ENCODE peak calls at places on chromosomes 4 and X, in seven cellular contexts. D, R, U, X, B, V and N are unnamed samples.

GRCh38 chr4:102632236-102632635 is 128.5 kb downstream of the MANBA start:
- DNase-seq in D (no peak), R (no peak), U (no peak), X (no peak), B (no peak), V (no peak), N (no peak)

GRCh38 chr4:121070696-121071639 is 1.4 kb downstream of the NDNF start:
- DNase-seq in D (peak), R (peak), U (no peak), X (peak), B (no peak), V (peak), N (no peak)

GRCh38 chr4:153160856-153161598 is 43.2 kb upstream of the TRIM2 start:
- DNase-seq in D (no peak), R (no peak), U (no peak), X (no peak), B (no peak), V (no peak), N (no peak)

GRCh38 chr4:5753766-5754528 is 42.9 kb downstream of the EVC start:
- DNase-seq in D (no peak), R (no peak), U (no peak), X (peak), B (peak), V (no peak), N (peak)

GRCh38 chrX:410296-410695 is 23.6 kb upstream of the PPP2R3B start:
- DNase-seq in D (no peak), R (no peak), U (no peak), X (no peak), B (no peak), V (no peak), N (no peak)

GRCh38 chrX:149903889-149904748 is 23.1 kb downstream of the MAGEA8 start:
- DNase-seq in D (no peak), R (no peak), U (no peak), X (no peak), B (no peak), V (no peak), N (no peak)

GRCh38 chr4:156195914-156196313 is 242.2 kb upstream of the CTSO start:
- DNase-seq in D (no peak), R (no peak), U (no peak), X (no peak), B (no peak), V (no peak), N (no peak)

GRCh38 chr4:83110970-83111369 is 3.6 kb downstream of the PLAC8 start:
- DNase-seq in D (no peak), R (no peak), U (no peak), X (no peak), B (no peak), V (no peak), N (no peak)

GRCh38 chrX:132467029-132467428 is 21.8 kb downstream of the MBNL3 start:
- DNase-seq in D (no peak), R (no peak), U (no peak), X (no peak), B (peak), V (no peak), N (no peak)

GRCh38 chr4:98794565-98795205 is 134.2 kb downstream of the EIF4E start:
- DNase-seq in D (no peak), R (no peak), U (no peak), X (no peak), B (peak), V (no peak), N (no peak)

GRCh38 chr4:39759569-39759968 is 61.6 kb downstream of the UBE2K start:
- DNase-seq in D (no peak), R (no peak), U (no peak), X (no peak), B (no peak), V (no peak), N (no peak)

GRCh38 chrX:46792826-46793195 is 33.9 kb upstream of the SLC9A7 start:
- DNase-seq in D (no peak), R (no peak), U (no peak), X (no peak), B (no peak), V (no peak), N (no peak)
- H3K4me3 ChIP-seq in D (no peak), R (no peak), U (no peak), X (no peak), B (no peak), V (no peak), N (no peak)

DNA sequence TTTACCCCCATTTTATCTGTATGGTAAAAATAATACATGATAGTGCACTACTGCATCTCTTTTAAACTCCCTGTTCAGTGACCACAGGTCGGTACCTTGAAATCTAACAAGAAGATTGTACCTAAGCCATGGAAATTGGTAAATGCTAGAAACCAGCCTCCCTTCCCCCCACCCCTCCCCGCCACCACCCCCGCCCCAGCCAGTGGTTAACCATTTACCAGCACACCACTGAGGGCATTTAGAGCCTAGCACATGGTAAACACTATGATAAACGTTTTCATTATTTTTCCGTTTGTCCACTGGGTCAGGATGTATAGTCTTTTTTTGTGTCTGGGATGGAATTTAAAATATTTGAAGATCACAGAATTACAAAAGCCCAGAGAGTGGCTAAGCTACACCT is 704 bp upstream of the FTSJ1 start:
- DNase-seq in D (no peak), R (no peak), U (peak), X (no peak), B (no peak), V (no peak), N (no peak)
- H3K4me3 ChIP-seq in D (peak), R (peak), U (peak), X (peak), B (peak), V (peak), N (peak)

DNA sequence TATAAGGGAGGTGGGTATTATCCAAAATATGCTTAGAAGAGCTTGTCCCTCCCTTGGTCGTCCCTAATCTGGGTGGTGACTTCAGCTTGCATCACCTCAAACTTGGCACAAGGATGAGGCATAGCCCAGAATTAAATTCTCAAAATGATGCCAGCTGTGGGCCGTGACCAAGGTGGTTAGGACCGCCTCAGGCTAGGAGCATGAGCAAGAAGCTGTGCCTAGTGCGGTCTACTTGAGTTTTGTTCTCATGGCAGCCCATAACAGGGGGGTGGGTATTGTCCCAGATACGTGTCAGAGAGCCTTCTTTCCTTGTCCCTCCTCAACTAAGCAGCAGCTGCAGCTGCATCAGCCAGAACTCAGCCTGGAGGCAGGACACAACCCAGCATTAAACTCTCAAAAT is 2620.0 kb downstream of the PCDH7 start:
- DNase-seq in D (no peak), R (no peak), U (no peak), X (no peak), B (no peak), V (no peak), N (no peak)
- H3K4me3 ChIP-seq in D (no peak), R (no peak), U (no peak), X (no peak), B (no peak), V (no peak), N (no peak)

DNA sequence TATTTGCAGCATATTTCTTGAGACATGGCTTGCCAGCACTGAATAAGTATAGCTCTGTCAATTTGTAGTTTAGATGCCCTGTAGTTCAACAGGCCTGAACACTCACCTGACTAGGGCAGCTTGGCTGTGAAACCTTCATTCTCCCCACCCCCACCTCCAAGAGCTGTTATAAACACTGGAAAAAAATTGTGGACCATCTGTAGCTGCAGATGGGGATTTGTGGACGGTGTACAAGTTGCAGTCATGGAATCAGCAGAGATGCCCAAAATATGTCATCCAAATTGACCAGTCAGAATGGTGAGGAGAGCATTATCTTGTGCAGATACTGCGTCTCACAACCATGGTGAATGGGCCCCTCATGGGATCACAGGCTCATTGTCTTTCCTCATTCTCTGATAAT is 76.2 kb upstream of the PAQR3 start:
- DNase-seq in D (no peak), R (no peak), U (no peak), X (no peak), B (no peak), V (no peak), N (no peak)
- H3K4me3 ChIP-seq in D (no peak), R (no peak), U (no peak), X (no peak), B (no peak), V (no peak), N (no peak)

GRCh38 chr4:78720151-78720726 is 55.9 kb upstream of the BMP2K start:
- DNase-seq in D (no peak), R (no peak), U (no peak), X (no peak), B (no peak), V (no peak), N (no peak)
- H3K4me3 ChIP-seq in D (no peak), R (no peak), U (no peak), X (no peak), B (no peak), V (no peak), N (no peak)

GRCh38 chrX:12973561-12974216 is 1.2 kb upstream of the TMSB4X start:
- DNase-seq in D (no peak), R (no peak), U (peak), X (peak), B (no peak), V (peak), N (no peak)
- H3K4me3 ChIP-seq in D (no peak), R (peak), U (peak), X (no peak), B (no peak), V (peak), N (peak)

GRCh38 chr4:78347527-78347926 is 204.0 kb upstream of the ANXA3 start:
- DNase-seq in D (no peak), R (no peak), U (no peak), X (no peak), B (no peak), V (no peak), N (no peak)
- H3K4me3 ChIP-seq in D (no peak), R (no peak), U (no peak), X (no peak), B (no peak), V (no peak), N (no peak)

DNA sequence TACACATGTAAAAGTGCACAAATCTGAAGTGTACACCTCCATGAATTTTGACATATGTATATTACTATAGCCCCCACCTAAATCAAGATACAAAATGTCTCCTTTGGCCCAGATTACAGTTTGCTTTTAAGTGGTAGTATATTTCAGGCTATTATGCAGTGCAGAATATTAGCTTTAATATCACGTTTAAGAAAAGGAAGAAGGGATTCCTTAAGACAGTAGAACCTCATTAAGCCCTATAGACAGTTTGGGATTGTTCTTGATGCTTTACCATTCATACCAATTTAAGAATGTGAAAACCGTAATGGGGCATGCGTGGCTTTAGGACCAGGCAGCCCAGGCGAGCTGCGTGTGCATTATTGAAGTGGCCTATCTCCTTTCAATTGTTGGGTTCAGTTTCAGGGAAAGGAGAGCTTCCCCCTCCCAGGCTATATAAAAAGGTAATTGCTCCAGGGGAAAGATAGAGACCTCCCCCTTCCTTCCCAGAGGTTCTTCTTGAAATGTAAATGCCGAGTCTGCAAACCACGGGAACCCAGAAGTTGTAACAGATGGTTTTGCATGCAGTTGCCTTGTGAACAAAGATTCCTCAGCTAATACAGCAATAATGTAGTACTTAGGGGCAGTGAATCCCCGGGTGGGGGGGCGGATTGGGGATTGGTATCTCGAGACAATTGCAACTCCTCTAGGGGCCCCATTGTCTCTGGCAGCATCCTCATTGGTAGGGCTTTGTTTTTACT is 106.1 kb downstream of the UCHL1 start:
- DNase-seq in D (no peak), R (no peak), U (no peak), X (no peak), B (no peak), V (peak), N (no peak)
- H3K4me3 ChIP-seq in D (no peak), R (no peak), U (no peak), X (peak), B (no peak), V (peak), N (peak)